ENCODE peak calls at places on chromosomes 3 and 15, in seven cellular contexts. B, D, E, F, A, G and Y are unnamed samples.

GRCh38 chr15:73944161-73945099 is 18.2 kb downstream of the LOXL1 start:
- DNase-seq in B (no peak), D (no peak), E (no peak), F (no peak), A (no peak), G (peak), Y (no peak)

GRCh38 chr3:77514766-77515165 is 474.9 kb downstream of the ROBO2 start:
- DNase-seq in B (no peak), D (no peak), E (no peak), F (no peak), A (no peak), G (no peak), Y (no peak)

GRCh38 chr15:22786868-22787698 is 639 bp downstream of the NIPA1 start:
- DNase-seq in B (peak), D (peak), E (no peak), F (peak), A (no peak), G (no peak), Y (peak)

GRCh38 chr15:33852570-33852969 is 115.7 kb upstream of the CHRM5 start:
- DNase-seq in B (peak), D (peak), E (no peak), F (peak), A (peak), G (no peak), Y (no peak)

GRCh38 chr3:178532414-178532813 is 3.8 kb upstream of the KCNMB2 start:
- DNase-seq in B (no peak), D (no peak), E (no peak), F (no peak), A (peak), G (no peak), Y (no peak)

GRCh38 chr15:34951993-34952392 is 17.5 kb downstream of the AQR start:
- DNase-seq in B (no peak), D (peak), E (no peak), F (peak), A (peak), G (no peak), Y (no peak)

GRCh38 chr3:12449889-12450682 is 34.2 kb upstream of the TSEN2 start:
- DNase-seq in B (no peak), D (no peak), E (no peak), F (no peak), A (no peak), G (no peak), Y (no peak)

GRCh38 chr15:100721758-100722550 is 119.6 kb downstream of the ASB7 start:
- DNase-seq in B (peak), D (peak), E (peak), F (peak), A (peak), G (peak), Y (no peak)

GRCh38 chr15:75355369-75355768 is 8.5 kb downstream of the NEIL1 start:
- DNase-seq in B (no peak), D (no peak), E (no peak), F (no peak), A (no peak), G (no peak), Y (no peak)

GRCh38 chr3:52128118-52128683 is 26.0 kb downstream of the POC1A start:
- DNase-seq in B (peak), D (peak), E (no peak), F (peak), A (peak), G (no peak), Y (no peak)

GRCh38 chr3:27903447-27903846 is 181.3 kb upstream of the EOMES start:
- DNase-seq in B (no peak), D (no peak), E (no peak), F (no peak), A (no peak), G (no peak), Y (no peak)

GRCh38 chr3:110459021-110459420 is 612.6 kb upstream of the NECTIN3 start:
- DNase-seq in B (no peak), D (peak), E (no peak), F (no peak), A (peak), G (no peak), Y (no peak)

GRCh38 chr3:58217209-58217811 is 6.5 kb upstream of the DNASE1L3 start:
- DNase-seq in B (peak), D (peak), E (peak), F (peak), A (peak), G (peak), Y (peak)

GRCh38 chr3:139564290-139564861 is 24.8 kb upstream of the RBP1 start:
- DNase-seq in B (peak), D (no peak), E (no peak), F (peak), A (no peak), G (no peak), Y (no peak)
- TF ChIP-seq CTCF in B (peak), D (peak), E (no peak), F (no peak), A (peak), G (no peak), Y (peak)

GRCh38 chr3:16048435-16049318 is 125.8 kb upstream of the GALNT15 start:
- DNase-seq in B (peak), D (peak), E (no peak), F (peak), A (no peak), G (no peak), Y (peak)
- TF ChIP-seq CTCF in B (peak), D (peak), E (peak), F (peak), A (peak), G (peak), Y (peak)

DNA sequence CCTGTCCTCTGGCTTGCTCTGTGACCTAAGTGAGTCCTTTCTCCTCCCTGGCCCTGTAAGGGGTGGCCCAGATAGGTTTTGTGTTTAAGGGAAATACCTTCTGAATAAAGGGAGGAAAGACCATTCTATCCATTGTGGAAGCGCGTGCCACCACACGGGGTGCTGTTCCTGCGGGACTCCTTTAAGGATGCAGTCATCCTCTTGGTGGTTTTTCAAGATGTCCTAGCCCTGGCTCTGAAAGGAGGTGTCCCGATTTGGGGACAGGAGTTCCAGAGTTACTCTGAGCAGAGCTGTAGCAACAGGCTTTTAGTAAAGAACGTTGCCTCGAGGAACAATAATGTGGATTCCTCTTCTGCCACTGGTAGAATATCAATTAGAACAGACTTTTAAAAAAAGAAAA is 9.6 kb downstream of the SLC6A6 start:
- DNase-seq in B (no peak), D (no peak), E (no peak), F (no peak), A (no peak), G (no peak), Y (no peak)
- TF ChIP-seq CTCF in B (peak), D (no peak), E (no peak), F (no peak), A (peak), G (no peak), Y (peak)

DNA sequence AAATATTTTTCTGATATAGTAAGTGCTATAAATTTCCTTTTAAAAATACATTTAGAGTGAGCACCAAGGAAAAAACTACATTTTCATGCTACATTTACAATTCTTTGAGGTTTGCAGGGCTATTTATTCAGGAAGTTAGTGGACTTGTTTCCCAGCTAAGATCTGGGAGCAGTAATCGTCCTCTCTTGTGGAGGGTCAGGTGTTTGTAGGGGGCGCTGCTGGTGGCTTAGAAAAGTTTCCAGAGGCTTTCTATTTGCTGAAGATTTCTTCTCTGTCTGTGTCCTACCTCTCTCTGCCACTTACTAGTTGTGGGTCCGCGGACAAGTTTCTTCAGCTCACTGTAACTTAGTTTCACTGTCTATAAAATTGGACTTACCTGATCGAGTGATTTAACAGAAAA is 163.9 kb downstream of the PEX5L start:
- DNase-seq in B (no peak), D (no peak), E (no peak), F (no peak), A (no peak), G (no peak), Y (no peak)
- TF ChIP-seq CTCF in B (no peak), D (no peak), E (no peak), F (no peak), A (no peak), G (no peak), Y (no peak)

GRCh38 chr3:184449161-184449515 is 69.3 kb downstream of the CHRD start:
- DNase-seq in B (no peak), D (no peak), E (no peak), F (no peak), A (no peak), G (no peak), Y (no peak)

GRCh38 chr3:184453296-184453695 is 73.4 kb downstream of the CHRD start:
- DNase-seq in B (no peak), D (no peak), E (no peak), F (no peak), A (peak), G (no peak), Y (no peak)

GRCh38 chr3:184455991-184456390 is 76.1 kb downstream of the CHRD start:
- DNase-seq in B (no peak), D (no peak), E (no peak), F (no peak), A (no peak), G (no peak), Y (no peak)

GRCh38 chr3:184448321-184449160 is 68.7 kb downstream of the CHRD start:
- DNase-seq in B (peak), D (peak), E (peak), F (peak), A (peak), G (no peak), Y (no peak)

DNA sequence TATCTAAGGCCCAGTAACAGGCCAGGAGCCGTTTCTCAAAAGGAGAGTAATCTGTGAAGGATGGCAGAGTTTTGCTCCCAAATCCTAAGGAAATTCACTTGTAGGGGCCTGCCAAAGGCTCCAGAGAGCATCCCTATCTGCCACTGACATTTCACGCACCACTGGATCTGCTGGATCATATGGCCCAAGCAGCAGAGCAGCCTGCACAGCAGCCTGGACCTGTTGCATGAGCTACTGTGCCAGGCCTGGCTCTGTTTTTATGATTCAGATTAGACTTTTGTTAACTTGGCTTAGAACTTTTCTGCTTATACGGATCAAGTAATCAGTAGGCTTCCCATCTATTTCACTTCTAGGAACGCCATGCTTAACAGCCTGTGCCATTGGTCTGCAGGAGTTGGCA is 70.7 kb downstream of the CHRD start:
- DNase-seq in B (no peak), D (no peak), E (no peak), F (no peak), A (no peak), G (no peak), Y (no peak)
- TF ChIP-seq CTCF in B (no peak), D (no peak), E (no peak), F (no peak), A (no peak), G (no peak), Y (no peak)

GRCh38 chr15:49058559-49058958 is 12.3 kb upstream of the SECISBP2L start:
- DNase-seq in B (no peak), D (no peak), E (no peak), F (no peak), A (no peak), G (no peak), Y (no peak)
- TF ChIP-seq CTCF in B (no peak), D (no peak), E (no peak), F (no peak), A (no peak), G (no peak), Y (no peak)

GRCh38 chr15:94036156-94036555 is 195.2 kb upstream of the MCTP2 start:
- DNase-seq in B (no peak), D (peak), E (no peak), F (no peak), A (no peak), G (no peak), Y (no peak)

GRCh38 chr15:94042163-94042954 is 189.0 kb upstream of the MCTP2 start:
- DNase-seq in B (peak), D (peak), E (no peak), F (peak), A (peak), G (no peak), Y (no peak)

GRCh38 chr15:94041731-94042130 is 189.6 kb upstream of the MCTP2 start:
- DNase-seq in B (no peak), D (no peak), E (no peak), F (no peak), A (peak), G (no peak), Y (no peak)

GRCh38 chr15:94040523-94041248 is 190.7 kb upstream of the MCTP2 start:
- DNase-seq in B (no peak), D (peak), E (no peak), F (no peak), A (peak), G (no peak), Y (no peak)
- TF ChIP-seq CTCF in B (no peak), D (peak), E (no peak), F (no peak), A (no peak), G (no peak), Y (no peak)

GRCh38 chr15:59186501-59186900 is 20.1 kb upstream of the LDHAL6B start:
- DNase-seq in B (no peak), D (peak), E (no peak), F (peak), A (peak), G (no peak), Y (no peak)

GRCh38 chr15:59189224-59189623 is 17.4 kb upstream of the LDHAL6B start:
- DNase-seq in B (no peak), D (no peak), E (no peak), F (no peak), A (no peak), G (no peak), Y (no peak)

GRCh38 chr15:59190291-59190690 is 16.4 kb upstream of the LDHAL6B start:
- DNase-seq in B (no peak), D (no peak), E (no peak), F (no peak), A (peak), G (no peak), Y (no peak)

GRCh38 chr15:59180946-59181345 is 25.7 kb upstream of the LDHAL6B start:
- DNase-seq in B (no peak), D (no peak), E (no peak), F (no peak), A (peak), G (no peak), Y (no peak)

GRCh38 chr15:59185725-59186124 is 20.9 kb upstream of the LDHAL6B start:
- DNase-seq in B (no peak), D (no peak), E (no peak), F (no peak), A (no peak), G (no peak), Y (no peak)
- TF ChIP-seq CTCF in B (no peak), D (peak), E (no peak), F (no peak), A (no peak), G (no peak), Y (no peak)

DNA sequence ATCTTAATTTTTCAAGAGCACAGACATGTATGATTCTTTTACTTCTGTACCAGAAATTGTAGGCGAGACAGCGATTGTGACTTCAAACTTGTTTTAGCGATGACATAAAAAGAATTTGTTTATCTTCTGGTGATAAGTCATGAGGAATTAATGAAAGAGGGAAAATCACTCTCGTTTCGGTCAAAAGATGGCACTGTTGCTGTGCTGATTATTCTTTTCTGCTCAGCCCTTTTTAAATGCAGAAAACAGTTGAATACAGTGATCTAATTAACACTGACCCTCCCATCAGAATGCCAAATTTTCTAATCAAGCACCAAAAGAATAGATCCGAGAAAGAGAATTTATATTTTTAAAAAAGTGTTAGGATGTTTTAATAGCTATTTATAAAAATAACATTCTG is 52.6 kb downstream of the NSUN3 start:
- DNase-seq in B (peak), D (peak), E (no peak), F (peak), A (peak), G (no peak), Y (peak)
- TF ChIP-seq CTCF in B (peak), D (peak), E (no peak), F (peak), A (peak), G (no peak), Y (peak)

GRCh38 chr3:144843099-144843498 is 871.5 kb downstream of the DIPK2A start:
- DNase-seq in B (no peak), D (peak), E (no peak), F (peak), A (no peak), G (no peak), Y (no peak)
- TF ChIP-seq CTCF in B (peak), D (peak), E (no peak), F (peak), A (no peak), G (no peak), Y (peak)